ENCODE peak calls at places on chromosome 1, in nine cellular contexts. One of them, this sample, is unnamed.

GRCh38 chr1:47572731-47573505 is 135.1 kb downstream of the FOXD2 start:
- DNase-seq in prostate gland: no peak
- DNase-seq in aorta: no peak
- DNase-seq in uterus: no peak
- DNase-seq in CD8-positive, alpha-beta memory T cell: no peak
- DNase-seq in WERI-Rb-1: no peak
- DNase-seq in transverse colon: no peak
- DNase-seq in ovary: no peak
- DNase-seq in SJSA1: no peak
- DNase-seq in this sample: no peak

GRCh38 chr1:78840447-78841251 is 165.9 kb downstream of the ADGRL4 start:
- DNase-seq in prostate gland: no peak
- DNase-seq in aorta: no peak
- DNase-seq in uterus: no peak
- DNase-seq in CD8-positive, alpha-beta memory T cell: no peak
- DNase-seq in WERI-Rb-1: peak; percentile 11
- DNase-seq in transverse colon: no peak
- DNase-seq in ovary: peak; percentile 20
- DNase-seq in SJSA1: peak; percentile 87
- DNase-seq in this sample: peak; percentile 89

GRCh38 chr1:245641384-245641783 is 486.6 kb downstream of the KIF26B start:
- DNase-seq in prostate gland: no peak
- DNase-seq in aorta: no peak
- DNase-seq in uterus: no peak
- DNase-seq in CD8-positive, alpha-beta memory T cell: no peak
- DNase-seq in WERI-Rb-1: no peak
- DNase-seq in transverse colon: no peak
- DNase-seq in ovary: no peak
- DNase-seq in SJSA1: no peak
- DNase-seq in this sample: no peak

GRCh38 chr1:194935864-194936263 is 1672.4 kb downstream of the KCNT2 start:
- DNase-seq in prostate gland: no peak
- DNase-seq in aorta: no peak
- DNase-seq in uterus: no peak
- DNase-seq in CD8-positive, alpha-beta memory T cell: no peak
- DNase-seq in WERI-Rb-1: no peak
- DNase-seq in transverse colon: no peak
- DNase-seq in ovary: no peak
- DNase-seq in SJSA1: no peak
- DNase-seq in this sample: no peak

GRCh38 chr1:14259191-14259757 is 339.2 kb upstream of the KAZN start:
- DNase-seq in prostate gland: peak; percentile 4
- DNase-seq in aorta: peak; percentile 86
- DNase-seq in uterus: peak; percentile 94
- DNase-seq in CD8-positive, alpha-beta memory T cell: no peak
- DNase-seq in WERI-Rb-1: no peak
- DNase-seq in transverse colon: peak; percentile 72
- DNase-seq in ovary: peak; percentile 85
- DNase-seq in SJSA1: no peak
- DNase-seq in this sample: no peak

GRCh38 chr1:86362807-86363206 is 33.3 kb downstream of the ODF2L start:
- DNase-seq in prostate gland: no peak
- DNase-seq in aorta: no peak
- DNase-seq in uterus: no peak
- DNase-seq in CD8-positive, alpha-beta memory T cell: no peak
- DNase-seq in WERI-Rb-1: no peak
- DNase-seq in transverse colon: no peak
- DNase-seq in ovary: no peak
- DNase-seq in SJSA1: no peak
- DNase-seq in this sample: no peak

GRCh38 chr1:201511925-201512539 is 5.1 kb upstream of the CSRP1 start:
- DNase-seq in prostate gland: peak; percentile 79
- DNase-seq in aorta: peak; percentile 82
- DNase-seq in uterus: peak; percentile 69
- DNase-seq in CD8-positive, alpha-beta memory T cell: no peak
- DNase-seq in WERI-Rb-1: peak; percentile 83
- DNase-seq in transverse colon: peak; percentile 31
- DNase-seq in ovary: no peak
- DNase-seq in SJSA1: no peak
- DNase-seq in this sample: peak; percentile 77

GRCh38 chr1:111841746-111842145 is 86.0 kb downstream of the DDX20 start:
- DNase-seq in prostate gland: no peak
- DNase-seq in aorta: no peak
- DNase-seq in uterus: no peak
- DNase-seq in CD8-positive, alpha-beta memory T cell: no peak
- DNase-seq in WERI-Rb-1: no peak
- DNase-seq in transverse colon: no peak
- DNase-seq in ovary: no peak
- DNase-seq in SJSA1: no peak
- DNase-seq in this sample: no peak

GRCh38 chr1:154154534-154155181 is at the start of gene NUP210L:
- DNase-seq in prostate gland: peak; percentile 6
- DNase-seq in aorta: peak; percentile 89
- DNase-seq in uterus: peak; percentile 29
- DNase-seq in CD8-positive, alpha-beta memory T cell: no peak
- DNase-seq in WERI-Rb-1: peak; percentile 41
- DNase-seq in transverse colon: peak; percentile 32
- DNase-seq in ovary: peak; percentile 74
- DNase-seq in SJSA1: no peak
- DNase-seq in this sample: no peak

GRCh38 chr1:41791667-41792484 is 126.8 kb downstream of the HIVEP3 start:
- DNase-seq in prostate gland: no peak
- DNase-seq in aorta: no peak
- DNase-seq in uterus: no peak
- DNase-seq in CD8-positive, alpha-beta memory T cell: no peak
- DNase-seq in WERI-Rb-1: no peak
- DNase-seq in transverse colon: no peak
- DNase-seq in ovary: no peak
- DNase-seq in SJSA1: no peak
- DNase-seq in this sample: no peak

GRCh38 chr1:95437011-95437410 is 203.0 kb downstream of the RWDD3 start:
- DNase-seq in prostate gland: no peak
- DNase-seq in aorta: no peak
- DNase-seq in uterus: no peak
- DNase-seq in CD8-positive, alpha-beta memory T cell: no peak
- DNase-seq in WERI-Rb-1: no peak
- DNase-seq in transverse colon: no peak
- DNase-seq in ovary: no peak
- DNase-seq in SJSA1: no peak
- DNase-seq in this sample: no peak

DNA sequence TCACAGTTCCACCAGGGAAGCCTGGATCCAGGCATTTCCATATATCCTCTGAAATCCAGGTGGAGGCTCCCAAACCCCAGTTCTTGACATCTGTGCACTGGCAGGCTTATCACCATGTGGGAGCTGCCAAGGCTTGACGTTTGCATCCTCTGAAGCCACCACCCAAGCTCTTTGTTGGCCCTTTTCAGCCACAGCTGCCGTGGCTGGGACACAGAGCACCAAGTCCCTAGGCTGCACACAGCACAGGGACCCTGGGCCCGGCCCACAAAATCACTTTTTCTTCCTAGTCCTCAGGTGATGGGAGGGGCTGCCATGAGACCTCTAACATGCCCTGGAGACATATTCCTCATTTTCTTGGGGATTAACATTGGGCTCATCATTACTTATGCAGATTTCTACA is 22.3 kb downstream of the RNPC3 start:
- DNase-seq in prostate gland: no peak
- DNase-seq in aorta: no peak
- DNase-seq in uterus: no peak
- DNase-seq in CD8-positive, alpha-beta memory T cell: no peak
- DNase-seq in WERI-Rb-1: no peak
- DNase-seq in transverse colon: no peak
- DNase-seq in ovary: no peak
- DNase-seq in SJSA1: no peak
- DNase-seq in this sample: no peak
- H3K36me3 ChIP-seq in prostate gland: peaks cover 3% of the 10 kb centered on the region
- H3K36me3 ChIP-seq in aorta: peaks cover 4% of the 10 kb centered on the region
- H3K36me3 ChIP-seq in uterus: no peaks in the 10 kb centered on the region
- H3K36me3 ChIP-seq in CD8-positive, alpha-beta memory T cell: peaks cover 49% of the 10 kb centered on the region
- H3K36me3 ChIP-seq in WERI-Rb-1: peaks cover 36% of the 10 kb centered on the region
- H3K36me3 ChIP-seq in transverse colon: peaks cover 92% of the 10 kb centered on the region
- H3K36me3 ChIP-seq in ovary: no peaks in the 10 kb centered on the region
- H3K36me3 ChIP-seq in SJSA1: peaks cover 37% of the 10 kb centered on the region
- H3K36me3 ChIP-seq in this sample: peaks cover 47% of the 10 kb centered on the region

GRCh38 chr1:24384251-24385090 is 29.1 kb downstream of the STPG1 start:
- DNase-seq in prostate gland: peak; percentile 71
- DNase-seq in aorta: no peak
- DNase-seq in uterus: no peak
- DNase-seq in CD8-positive, alpha-beta memory T cell: no peak
- DNase-seq in WERI-Rb-1: no peak
- DNase-seq in transverse colon: peak; percentile 35
- DNase-seq in ovary: no peak
- DNase-seq in SJSA1: peak; percentile 73
- DNase-seq in this sample: no peak

GRCh38 chr1:24386931-24387330 is 26.7 kb downstream of the STPG1 start:
- DNase-seq in prostate gland: no peak
- DNase-seq in aorta: no peak
- DNase-seq in uterus: no peak
- DNase-seq in CD8-positive, alpha-beta memory T cell: no peak
- DNase-seq in WERI-Rb-1: no peak
- DNase-seq in transverse colon: no peak
- DNase-seq in ovary: no peak
- DNase-seq in SJSA1: peak; percentile 36
- DNase-seq in this sample: no peak

GRCh38 chr1:24383381-24383940 is 30.1 kb downstream of the STPG1 start:
- DNase-seq in prostate gland: no peak
- DNase-seq in aorta: no peak
- DNase-seq in uterus: no peak
- DNase-seq in CD8-positive, alpha-beta memory T cell: no peak
- DNase-seq in WERI-Rb-1: no peak
- DNase-seq in transverse colon: no peak
- DNase-seq in ovary: no peak
- DNase-seq in SJSA1: peak; percentile 3
- DNase-seq in this sample: no peak

GRCh38 chr1:24386241-24386640 is 27.3 kb downstream of the STPG1 start:
- DNase-seq in prostate gland: no peak
- DNase-seq in aorta: no peak
- DNase-seq in uterus: no peak
- DNase-seq in CD8-positive, alpha-beta memory T cell: no peak
- DNase-seq in WERI-Rb-1: no peak
- DNase-seq in transverse colon: no peak
- DNase-seq in ovary: no peak
- DNase-seq in SJSA1: peak; percentile 29
- DNase-seq in this sample: peak; percentile 37

GRCh38 chr1:24385160-24385939 is 28.2 kb downstream of the STPG1 start:
- DNase-seq in prostate gland: no peak
- DNase-seq in aorta: no peak
- DNase-seq in uterus: no peak
- DNase-seq in CD8-positive, alpha-beta memory T cell: no peak
- DNase-seq in WERI-Rb-1: peak; percentile 39
- DNase-seq in transverse colon: no peak
- DNase-seq in ovary: no peak
- DNase-seq in SJSA1: peak; percentile 47
- DNase-seq in this sample: no peak
- H3K36me3 ChIP-seq in prostate gland: no peaks in the 10 kb centered on the region
- H3K36me3 ChIP-seq in aorta: peaks cover 2% of the 10 kb centered on the region
- H3K36me3 ChIP-seq in uterus: no peaks in the 10 kb centered on the region
- H3K36me3 ChIP-seq in CD8-positive, alpha-beta memory T cell: no peaks in the 10 kb centered on the region
- H3K36me3 ChIP-seq in WERI-Rb-1: peaks cover 3% of the 10 kb centered on the region
- H3K36me3 ChIP-seq in transverse colon: no peaks in the 10 kb centered on the region
- H3K36me3 ChIP-seq in ovary: no peaks in the 10 kb centered on the region
- H3K36me3 ChIP-seq in SJSA1: peaks cover 72% of the 10 kb centered on the region
- H3K36me3 ChIP-seq in this sample: no peaks in the 10 kb centered on the region

GRCh38 chr1:151520359-151520758 is 9.2 kb downstream of the CGN start:
- DNase-seq in prostate gland: no peak
- DNase-seq in aorta: peak; percentile 9
- DNase-seq in uterus: no peak
- DNase-seq in CD8-positive, alpha-beta memory T cell: no peak
- DNase-seq in WERI-Rb-1: no peak
- DNase-seq in transverse colon: no peak
- DNase-seq in ovary: peak; percentile 55
- DNase-seq in SJSA1: no peak
- DNase-seq in this sample: no peak
- H3K36me3 ChIP-seq in prostate gland: no peaks in the 10 kb centered on the region
- H3K36me3 ChIP-seq in aorta: no peaks in the 10 kb centered on the region
- H3K36me3 ChIP-seq in uterus: no peaks in the 10 kb centered on the region
- H3K36me3 ChIP-seq in CD8-positive, alpha-beta memory T cell: no peaks in the 10 kb centered on the region
- H3K36me3 ChIP-seq in WERI-Rb-1: no peaks in the 10 kb centered on the region
- H3K36me3 ChIP-seq in transverse colon: peaks cover 11% of the 10 kb centered on the region
- H3K36me3 ChIP-seq in ovary: no peaks in the 10 kb centered on the region
- H3K36me3 ChIP-seq in SJSA1: no peaks in the 10 kb centered on the region
- H3K36me3 ChIP-seq in this sample: no peaks in the 10 kb centered on the region

GRCh38 chr1:151166506-151166956 is 587 bp downstream of the SCNM1 start:
- DNase-seq in prostate gland: no peak
- DNase-seq in aorta: peak; percentile 64
- DNase-seq in uterus: no peak
- DNase-seq in CD8-positive, alpha-beta memory T cell: no peak
- DNase-seq in WERI-Rb-1: no peak
- DNase-seq in transverse colon: no peak
- DNase-seq in ovary: no peak
- DNase-seq in SJSA1: peak; percentile 77
- DNase-seq in this sample: peak; percentile 32

GRCh38 chr1:151164732-151165280 is 896 bp downstream of the LYSMD1 start:
- DNase-seq in prostate gland: no peak
- DNase-seq in aorta: no peak
- DNase-seq in uterus: no peak
- DNase-seq in CD8-positive, alpha-beta memory T cell: no peak
- DNase-seq in WERI-Rb-1: no peak
- DNase-seq in transverse colon: no peak
- DNase-seq in ovary: peak; percentile 43
- DNase-seq in SJSA1: no peak
- DNase-seq in this sample: no peak

GRCh38 chr1:151167116-151167515 is 1.2 kb downstream of the SCNM1 start:
- DNase-seq in prostate gland: no peak
- DNase-seq in aorta: peak; percentile 33
- DNase-seq in uterus: no peak
- DNase-seq in CD8-positive, alpha-beta memory T cell: no peak
- DNase-seq in WERI-Rb-1: no peak
- DNase-seq in transverse colon: no peak
- DNase-seq in ovary: no peak
- DNase-seq in SJSA1: no peak
- DNase-seq in this sample: no peak

GRCh38 chr1:151165281-151165737 is 393 bp downstream of the LYSMD1 start:
- DNase-seq in prostate gland: peak; percentile 35
- DNase-seq in aorta: peak; percentile 83
- DNase-seq in uterus: peak; percentile 71
- DNase-seq in CD8-positive, alpha-beta memory T cell: peak; percentile 13
- DNase-seq in WERI-Rb-1: peak; percentile 98
- DNase-seq in transverse colon: peak; percentile 49
- DNase-seq in ovary: peak; percentile 72
- DNase-seq in SJSA1: no peak
- DNase-seq in this sample: peak; percentile 61

DNA sequence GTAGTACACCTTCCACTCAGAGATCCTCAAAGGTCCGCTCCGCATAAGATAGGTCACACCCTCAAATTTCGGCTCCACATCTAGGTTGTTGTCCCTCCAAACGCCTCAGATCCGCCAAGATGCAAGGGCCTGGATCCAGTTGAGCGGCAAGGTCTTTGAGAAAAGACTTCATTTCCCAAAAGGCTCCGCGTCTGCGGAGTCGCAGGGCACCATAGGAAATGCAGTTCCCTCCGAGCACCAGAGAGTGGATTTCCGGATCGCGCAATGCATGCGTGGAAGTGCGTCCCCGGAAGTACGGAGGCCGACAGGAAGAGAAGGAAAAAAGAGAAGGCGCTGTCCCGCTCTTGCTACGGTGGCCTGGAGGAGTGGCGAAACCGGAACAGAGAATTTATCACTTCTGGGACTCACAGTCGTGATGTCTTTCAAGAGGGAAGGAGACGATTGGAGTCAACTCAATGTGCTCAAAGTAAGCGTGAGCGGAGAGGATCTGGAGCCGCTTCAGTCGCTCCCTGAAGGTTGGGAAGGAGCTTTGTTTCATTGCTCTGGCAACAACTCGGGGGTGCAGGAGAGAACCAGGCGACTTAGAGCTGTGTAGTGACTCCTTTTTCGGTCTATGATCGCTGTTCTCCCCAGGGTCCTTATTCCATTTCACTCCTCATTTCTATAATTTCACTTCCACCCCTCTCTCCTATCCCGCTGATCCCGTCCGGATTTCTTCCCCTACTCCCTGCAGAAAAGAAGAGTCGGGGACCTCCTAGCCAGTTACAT is at the start of the genes LYSMD1 and SCNM1:
- DNase-seq in prostate gland: peak; percentile 98
- DNase-seq in aorta: peak; percentile 98
- DNase-seq in uterus: peak; percentile 96
- DNase-seq in CD8-positive, alpha-beta memory T cell: peak; percentile 97
- DNase-seq in WERI-Rb-1: peak; percentile 100
- DNase-seq in transverse colon: peak; percentile 98
- DNase-seq in ovary: peak; percentile 97
- DNase-seq in SJSA1: peak; percentile 98
- DNase-seq in this sample: peak; percentile 96
- H3K36me3 ChIP-seq in prostate gland: no peaks in the 10 kb centered on the region
- H3K36me3 ChIP-seq in aorta: peaks cover 1% of the 10 kb centered on the region
- H3K36me3 ChIP-seq in uterus: no peaks in the 10 kb centered on the region
- H3K36me3 ChIP-seq in CD8-positive, alpha-beta memory T cell: peaks cover 9% of the 10 kb centered on the region
- H3K36me3 ChIP-seq in WERI-Rb-1: peaks cover 48% of the 10 kb centered on the region
- H3K36me3 ChIP-seq in transverse colon: peaks cover 12% of the 10 kb centered on the region
- H3K36me3 ChIP-seq in ovary: no peaks in the 10 kb centered on the region
- H3K36me3 ChIP-seq in SJSA1: peaks cover 53% of the 10 kb centered on the region
- H3K36me3 ChIP-seq in this sample: peaks cover 16% of the 10 kb centered on the region

This sample was measured in SJCRH30.